ENCODE peak calls at places on chromosomes 6 and 20, in five cellular contexts. One of them, this sample, is unnamed.

GRCh38 chr6:6912841-6913240 is 194.9 kb upstream of the RREB1 start:
- DNase-seq in neural progenitor cell: no peak
- DNase-seq in fibroblast of lung: peak
- DNase-seq in HCT116: no peak
- DNase-seq in neuronal stem cell: no peak
- DNase-seq in this sample: no peak

GRCh38 chr20:52974155-52974554 is 2.0 kb downstream of the TSHZ2 start:
- DNase-seq in fibroblast of lung: no peak
- DNase-seq in neural progenitor cell: no peak
- DNase-seq in neuronal stem cell: no peak
- DNase-seq in HCT116: no peak
- DNase-seq in this sample: peak

GRCh38 chr6:134619789-134620188 is 301.9 kb upstream of the SGK1 start:
- DNase-seq in neuronal stem cell: no peak
- DNase-seq in fibroblast of lung: peak
- DNase-seq in neural progenitor cell: no peak
- DNase-seq in HCT116: no peak
- DNase-seq in this sample: peak

GRCh38 chr20:1535420-1536175 is 21.9 kb downstream of the SIRPD start:
- DNase-seq in neuronal stem cell: no peak
- DNase-seq in HCT116: no peak
- DNase-seq in fibroblast of lung: no peak
- DNase-seq in neural progenitor cell: no peak
- DNase-seq in this sample: no peak

GRCh38 chr20:24303393-24303792 is 166.0 kb upstream of the SYNDIG1 start:
- DNase-seq in neural progenitor cell: peak
- DNase-seq in fibroblast of lung: peak
- DNase-seq in neuronal stem cell: no peak
- DNase-seq in HCT116: no peak
- DNase-seq in this sample: no peak

GRCh38 chr6:133959667-133960368 is 6.8 kb downstream of the TBPL1 start:
- DNase-seq in neural progenitor cell: no peak
- DNase-seq in neuronal stem cell: no peak
- DNase-seq in HCT116: no peak
- DNase-seq in fibroblast of lung: no peak
- DNase-seq in this sample: no peak

GRCh38 chr6:109808837-109809236 is 117.7 kb downstream of the FIG4 start:
- DNase-seq in HCT116: no peak
- DNase-seq in neural progenitor cell: no peak
- DNase-seq in neuronal stem cell: no peak
- DNase-seq in fibroblast of lung: no peak
- DNase-seq in this sample: no peak

GRCh38 chr6:16276991-16277981 is 38.9 kb downstream of the GMPR start:
- DNase-seq in fibroblast of lung: peak
- DNase-seq in neuronal stem cell: peak
- DNase-seq in HCT116: peak
- DNase-seq in neural progenitor cell: peak
- DNase-seq in this sample: peak

GRCh38 chr6:4010682-4011081 is 68.3 kb downstream of the FAM217A start:
- DNase-seq in neural progenitor cell: no peak
- DNase-seq in HCT116: no peak
- DNase-seq in neuronal stem cell: no peak
- DNase-seq in fibroblast of lung: no peak
- DNase-seq in this sample: peak

GRCh38 chr20:41177636-41178035 is 40.3 kb downstream of the PLCG1 start:
- DNase-seq in neuronal stem cell: no peak
- DNase-seq in neural progenitor cell: no peak
- DNase-seq in HCT116: peak
- DNase-seq in fibroblast of lung: peak
- DNase-seq in this sample: peak

GRCh38 chr6:66128238-66128637 is 421.2 kb upstream of the EYS start:
- DNase-seq in HCT116: no peak
- DNase-seq in fibroblast of lung: no peak
- DNase-seq in neuronal stem cell: no peak
- DNase-seq in neural progenitor cell: no peak
- DNase-seq in this sample: no peak

GRCh38 chr6:55969501-55969900 is 94.1 kb upstream of the BMP5 start:
- DNase-seq in neuronal stem cell: no peak
- DNase-seq in fibroblast of lung: no peak
- DNase-seq in neural progenitor cell: no peak
- DNase-seq in HCT116: no peak
- DNase-seq in this sample: no peak

GRCh38 chr6:159043236-159043635 is 1.6 kb downstream of the TAGAP start:
- DNase-seq in fibroblast of lung: no peak
- DNase-seq in neuronal stem cell: no peak
- DNase-seq in neural progenitor cell: no peak
- DNase-seq in HCT116: no peak
- DNase-seq in this sample: no peak

GRCh38 chr6:159045826-159046225 is 1.0 kb upstream of the TAGAP start:
- DNase-seq in fibroblast of lung: no peak
- DNase-seq in neuronal stem cell: no peak
- DNase-seq in HCT116: no peak
- DNase-seq in neural progenitor cell: no peak
- DNase-seq in this sample: no peak

GRCh38 chr6:159043986-159044385 is 805 bp downstream of the TAGAP start:
- DNase-seq in neuronal stem cell: no peak
- DNase-seq in HCT116: no peak
- DNase-seq in neural progenitor cell: no peak
- DNase-seq in fibroblast of lung: no peak
- DNase-seq in this sample: no peak

GRCh38 chr6:159042824-159043181 is 2.0 kb downstream of the TAGAP start:
- DNase-seq in fibroblast of lung: no peak
- DNase-seq in neural progenitor cell: no peak
- DNase-seq in HCT116: no peak
- DNase-seq in neuronal stem cell: no peak
- DNase-seq in this sample: no peak

DNA sequence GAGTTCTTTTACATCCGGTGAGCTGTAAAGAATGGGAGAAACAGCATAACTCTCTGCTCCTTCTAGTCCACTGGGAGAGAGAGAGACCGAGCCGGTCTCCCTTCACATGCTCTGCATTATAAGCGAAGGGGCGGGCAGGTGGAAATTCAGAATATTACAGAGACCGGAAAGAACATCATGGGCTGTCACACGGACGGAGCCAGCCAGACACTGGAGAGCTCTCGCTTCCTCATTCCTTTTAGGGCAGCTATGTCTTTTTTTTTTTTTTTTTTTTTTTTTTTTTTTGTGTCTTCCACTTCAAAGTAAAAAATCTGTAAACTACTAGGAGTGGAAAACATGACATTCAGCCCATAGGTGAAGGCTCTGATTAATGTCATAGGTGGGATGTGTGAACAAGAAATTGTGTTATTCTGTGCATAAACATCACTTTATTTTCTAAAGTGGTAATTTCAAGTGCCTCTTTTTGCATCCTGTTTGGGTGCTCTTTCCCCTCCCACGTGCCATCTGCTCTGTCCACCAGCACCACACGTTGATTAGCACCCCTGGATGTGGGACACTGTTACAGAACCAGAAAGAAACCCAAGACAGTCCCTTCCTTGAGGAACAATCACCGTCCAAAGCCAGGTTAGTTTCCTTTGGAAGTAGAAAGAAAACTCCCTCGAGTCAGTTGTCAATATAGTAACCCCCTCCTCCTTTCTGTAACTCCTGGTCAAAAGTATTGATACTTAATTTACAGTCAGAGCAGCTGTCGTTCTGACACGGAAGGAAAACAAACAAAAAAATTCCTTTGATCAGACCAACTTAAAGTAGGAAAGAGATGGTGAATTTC is at the start of gene TAGAP:
- DNase-seq in HCT116: no peak
- DNase-seq in fibroblast of lung: no peak
- DNase-seq in neural progenitor cell: no peak
- DNase-seq in neuronal stem cell: no peak
- DNase-seq in this sample: no peak
- H3K9ac ChIP-seq in HCT116: no peak
- H3K9ac ChIP-seq in fibroblast of lung: no peak
- H3K9ac ChIP-seq in neural progenitor cell: no peak
- H3K9ac ChIP-seq in neuronal stem cell: no peak
- H3K9ac ChIP-seq in this sample: no peak

GRCh38 chr20:38153011-38153329 is 12.1 kb downstream of the TGM2 start:
- DNase-seq in fibroblast of lung: no peak
- DNase-seq in neural progenitor cell: no peak
- DNase-seq in HCT116: no peak
- DNase-seq in neuronal stem cell: no peak
- DNase-seq in this sample: no peak
- H2AFZ ChIP-seq in fibroblast of lung: no peak
- H2AFZ ChIP-seq in neural progenitor cell: no peak
- H2AFZ ChIP-seq in HCT116: no peak
- H2AFZ ChIP-seq in neuronal stem cell: no peak
- H2AFZ ChIP-seq in this sample: no peak

DNA sequence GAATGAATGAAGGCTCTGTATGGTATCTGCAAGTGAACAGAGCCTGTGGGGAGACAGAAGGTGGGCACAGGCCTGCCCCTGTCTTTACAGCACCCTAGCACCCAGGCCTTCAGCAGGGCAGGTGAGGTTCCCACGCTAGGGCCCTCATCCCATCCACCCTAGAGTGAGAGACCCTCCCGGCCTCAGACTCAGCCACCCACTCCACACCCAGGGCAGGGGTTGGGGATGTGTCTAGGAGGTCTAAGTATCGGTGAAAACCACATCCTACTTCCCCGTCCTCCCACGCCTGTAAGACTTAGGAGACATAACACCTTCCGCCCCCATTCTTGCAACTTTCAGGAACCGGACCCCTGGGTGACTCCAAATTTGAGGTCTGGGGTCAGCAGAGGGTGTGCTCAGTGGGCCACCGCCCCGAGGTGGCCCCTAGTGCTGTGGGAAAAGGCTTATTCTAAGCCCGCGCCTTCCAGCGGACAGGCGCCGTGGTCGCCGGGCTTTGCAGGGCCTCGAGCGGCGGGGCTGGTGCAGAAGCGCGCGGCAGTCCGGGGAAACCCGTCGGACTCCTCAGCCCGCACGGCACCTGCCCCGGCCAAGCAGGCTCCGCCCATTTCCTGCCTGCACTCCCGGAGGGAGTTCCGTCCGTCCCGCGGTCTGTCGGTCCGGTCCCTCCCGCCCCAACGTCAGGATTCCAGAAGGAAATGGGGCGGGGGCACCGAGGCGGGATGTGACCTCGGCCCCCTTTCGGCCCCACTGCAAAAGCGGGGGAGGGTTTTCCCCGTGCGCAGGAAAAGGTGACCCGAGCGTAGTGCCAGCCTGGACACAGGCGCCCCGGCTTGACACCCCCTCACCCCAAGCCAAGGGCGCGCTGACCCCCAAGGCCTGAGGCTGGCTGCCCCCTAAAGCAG is 872 bp downstream of the SAMD10 start:
- DNase-seq in neural progenitor cell: peak
- DNase-seq in HCT116: no peak
- DNase-seq in fibroblast of lung: no peak
- DNase-seq in neuronal stem cell: no peak
- DNase-seq in this sample: peak
- H3K9ac ChIP-seq in neural progenitor cell: no peak
- H3K9ac ChIP-seq in HCT116: peak
- H3K9ac ChIP-seq in fibroblast of lung: no peak
- H3K9ac ChIP-seq in neuronal stem cell: peak
- H3K9ac ChIP-seq in this sample: no peak

DNA sequence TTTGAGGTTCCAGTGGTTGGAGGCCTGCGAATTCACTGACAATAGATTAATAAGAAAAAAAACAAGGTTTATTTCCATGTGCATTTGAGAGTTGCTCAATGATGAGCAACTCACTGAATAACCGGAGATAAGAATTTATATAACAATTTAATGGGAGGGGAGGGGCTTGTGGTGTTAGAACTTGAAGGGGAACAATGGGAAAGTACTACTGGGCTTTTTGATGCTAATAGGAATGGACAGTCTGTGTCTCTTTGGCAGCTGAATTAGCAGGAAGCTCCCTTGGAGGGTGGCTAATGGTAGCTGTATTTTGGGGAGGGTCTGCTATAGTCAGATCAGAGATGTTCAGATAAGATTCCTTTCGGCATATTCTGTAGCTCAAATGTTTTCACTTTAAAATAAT is 62.4 kb upstream of the GMDS start:
- DNase-seq in HCT116: no peak
- DNase-seq in fibroblast of lung: no peak
- DNase-seq in neuronal stem cell: no peak
- DNase-seq in neural progenitor cell: no peak
- DNase-seq in this sample: no peak
- H2AFZ ChIP-seq in HCT116: no peak
- H2AFZ ChIP-seq in fibroblast of lung: no peak
- H2AFZ ChIP-seq in neuronal stem cell: no peak
- H2AFZ ChIP-seq in neural progenitor cell: no peak
- H2AFZ ChIP-seq in this sample: no peak

GRCh38 chr6:105995403-105995699 is 90.8 kb upstream of the PRDM1 start:
- DNase-seq in neuronal stem cell: no peak
- DNase-seq in fibroblast of lung: peak
- DNase-seq in HCT116: no peak
- DNase-seq in neural progenitor cell: no peak
- DNase-seq in this sample: no peak
- H3K9ac ChIP-seq in neuronal stem cell: no peak
- H3K9ac ChIP-seq in fibroblast of lung: no peak
- H3K9ac ChIP-seq in HCT116: peak
- H3K9ac ChIP-seq in neural progenitor cell: no peak
- H3K9ac ChIP-seq in this sample: peak

GRCh38 chr6:79631800-79632172 is 657 bp downstream of the SH3BGRL2 start:
- DNase-seq in HCT116: no peak
- DNase-seq in neuronal stem cell: no peak
- DNase-seq in fibroblast of lung: peak
- DNase-seq in neural progenitor cell: no peak
- DNase-seq in this sample: no peak

GRCh38 chr6:79636673-79637072 is 5.5 kb downstream of the SH3BGRL2 start:
- DNase-seq in neuronal stem cell: no peak
- DNase-seq in HCT116: no peak
- DNase-seq in fibroblast of lung: no peak
- DNase-seq in neural progenitor cell: no peak
- DNase-seq in this sample: no peak

GRCh38 chr6:79634491-79634890 is 3.4 kb downstream of the SH3BGRL2 start:
- DNase-seq in HCT116: no peak
- DNase-seq in fibroblast of lung: no peak
- DNase-seq in neural progenitor cell: no peak
- DNase-seq in neuronal stem cell: no peak
- DNase-seq in this sample: no peak

GRCh38 chr6:79632580-79632979 is 1.5 kb downstream of the SH3BGRL2 start:
- DNase-seq in neuronal stem cell: no peak
- DNase-seq in HCT116: no peak
- DNase-seq in fibroblast of lung: no peak
- DNase-seq in neural progenitor cell: no peak
- DNase-seq in this sample: no peak

GRCh38 chr6:79635179-79635578 is 4.0 kb downstream of the SH3BGRL2 start:
- DNase-seq in neuronal stem cell: no peak
- DNase-seq in fibroblast of lung: peak
- DNase-seq in HCT116: no peak
- DNase-seq in neural progenitor cell: no peak
- DNase-seq in this sample: peak
- H2AFZ ChIP-seq in neuronal stem cell: no peak
- H2AFZ ChIP-seq in fibroblast of lung: no peak
- H2AFZ ChIP-seq in HCT116: no peak
- H2AFZ ChIP-seq in neural progenitor cell: no peak
- H2AFZ ChIP-seq in this sample: no peak

DNA sequence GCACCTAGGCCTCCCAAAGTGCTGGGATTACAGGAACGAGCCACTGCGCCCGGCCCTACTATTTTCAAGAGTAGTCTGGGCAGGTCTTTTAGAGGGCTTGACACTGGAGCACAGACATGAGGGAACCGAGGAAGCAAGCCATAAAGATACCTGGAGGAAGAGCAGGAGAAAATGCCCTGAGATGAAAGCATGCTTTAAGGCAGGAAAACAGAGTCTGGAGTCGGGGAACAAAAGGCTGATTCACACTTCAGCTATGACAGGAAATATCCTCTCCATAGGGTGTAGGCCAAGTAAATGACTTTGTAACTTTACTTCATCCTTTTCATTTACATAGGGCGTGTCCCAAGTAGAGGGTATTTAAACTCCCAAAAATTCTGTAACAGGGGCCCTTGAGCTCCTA is 4.3 kb upstream of the SERINC3 start:
- DNase-seq in fibroblast of lung: no peak
- DNase-seq in neuronal stem cell: no peak
- DNase-seq in HCT116: peak
- DNase-seq in neural progenitor cell: no peak
- DNase-seq in this sample: peak
- H3K9ac ChIP-seq in fibroblast of lung: no peak
- H3K9ac ChIP-seq in neuronal stem cell: no peak
- H3K9ac ChIP-seq in HCT116: no peak
- H3K9ac ChIP-seq in neural progenitor cell: no peak
- H3K9ac ChIP-seq in this sample: no peak